ENCODE peak calls at places on chromosomes 4 and X, in six cellular contexts. J, O, U, N, H and X are unnamed samples.

GRCh38 chrX:49910344-49910743 is 12.1 kb upstream of the CLCN5 start:
- DNase-seq in J (no peak), O (no peak), U (no peak), N (no peak), H (no peak), X (no peak)

GRCh38 chr4:78560296-78560963 is 8.9 kb downstream of the ANXA3 start:
- DNase-seq in J (peak; percentile 71), O (no peak), U (peak; percentile 93), N (no peak), H (no peak), X (no peak)

GRCh38 chrX:81377329-81377728 is 175.4 kb downstream of the SH3BGRL start:
- DNase-seq in J (peak; percentile 26), O (no peak), U (peak; percentile 45), N (no peak), H (no peak), X (peak; percentile 26)

GRCh38 chr4:170248029-170248428 is 158.3 kb upstream of the AADAT start:
- DNase-seq in J (no peak), O (no peak), U (no peak), N (no peak), H (no peak), X (no peak)

GRCh38 chr4:158823461-158823873 is 54.6 kb downstream of the FNIP2 start:
- DNase-seq in J (no peak), O (no peak), U (peak; percentile 36), N (no peak), H (no peak), X (no peak)

GRCh38 chr4:128725405-128725804 is 84.1 kb upstream of the JADE1 start:
- DNase-seq in J (no peak), O (no peak), U (no peak), N (no peak), H (no peak), X (no peak)

GRCh38 chr4:118981839-118982381 is 93.3 kb downstream of the SYNPO2 start:
- DNase-seq in J (peak; percentile 64), O (no peak), U (peak; percentile 92), N (peak; percentile 77), H (peak; percentile 16), X (peak; percentile 82)

GRCh38 chrX:120690344-120690743 is 60.5 kb upstream of the C1GALT1C1 start:
- DNase-seq in J (no peak), O (no peak), U (no peak), N (no peak), H (no peak), X (no peak)

GRCh38 chr4:3744232-3744631 is 22.0 kb upstream of the ADRA2C start:
- DNase-seq in J (no peak), O (no peak), U (no peak), N (no peak), H (no peak), X (no peak)

GRCh38 chr4:185624248-185624568 is 88.9 kb upstream of the PDLIM3 start:
- DNase-seq in J (no peak), O (peak; percentile 47), U (no peak), N (no peak), H (no peak), X (no peak)

GRCh38 chrX:23883737-23884354 is 23.9 kb downstream of the APOO start:
- DNase-seq in J (peak; percentile 76), O (no peak), U (peak; percentile 63), N (no peak), H (no peak), X (peak; percentile 6)

GRCh38 chrX:77704881-77705280 is 81.1 kb downstream of the ATRX start:
- DNase-seq in J (no peak), O (no peak), U (no peak), N (no peak), H (no peak), X (no peak)

GRCh38 chrX:24285082-24285481 is 28.8 kb downstream of the SUPT20HL2 start:
- DNase-seq in J (peak; percentile 20), O (no peak), U (peak; percentile 19), N (no peak), H (no peak), X (no peak)

GRCh38 chr4:84892950-84893349 is 73.5 kb downstream of the WDFY3 start:
- DNase-seq in J (no peak), O (no peak), U (no peak), N (no peak), H (no peak), X (peak; percentile 29)

GRCh38 chr4:145531193-145531592 is 49.5 kb downstream of the SMAD1 start:
- DNase-seq in J (no peak), O (peak; percentile 28), U (no peak), N (no peak), H (no peak), X (no peak)

GRCh38 chr4:6269400-6269650 is 325 bp upstream of the WFS1 start:
- DNase-seq in J (no peak), O (no peak), U (no peak), N (no peak), H (no peak), X (no peak)

GRCh38 chr4:5029447-5029846 is 10.2 kb upstream of the CYTL1 start:
- DNase-seq in J (no peak), O (no peak), U (no peak), N (no peak), H (no peak), X (no peak)

GRCh38 chrX:10631416-10632145 is 11.2 kb upstream of the MID1 start:
- DNase-seq in J (no peak), O (no peak), U (no peak), N (no peak), H (no peak), X (no peak)

GRCh38 chrX:10634681-10635161 is 14.3 kb upstream of the MID1 start:
- DNase-seq in J (peak; percentile 85), O (no peak), U (peak; percentile 59), N (no peak), H (no peak), X (no peak)

GRCh38 chrX:10636851-10637250 is 16.5 kb upstream of the MID1 start:
- DNase-seq in J (no peak), O (no peak), U (no peak), N (no peak), H (no peak), X (no peak)

GRCh38 chrX:10636337-10636736 is 16.0 kb upstream of the MID1 start:
- DNase-seq in J (peak; percentile 81), O (no peak), U (peak; percentile 78), N (peak; percentile 56), H (no peak), X (peak; percentile 72)

GRCh38 chrX:10633722-10634121 is 13.3 kb upstream of the MID1 start:
- DNase-seq in J (peak; percentile 90), O (peak; percentile 12), U (peak; percentile 78), N (no peak), H (no peak), X (peak; percentile 24)
- H3K27ac ChIP-seq in J (peak overlapping the region; percentile 87), O (no peak overlapping the region), U (no peak overlapping the region), N (no peak overlapping the region), H (no peak overlapping the region), X (no peak overlapping the region)

GRCh38 chr4:80206111-80206510 is 8.8 kb downstream of the PRDM8 start:
- DNase-seq in J (no peak), O (no peak), U (no peak), N (no peak), H (no peak), X (no peak)
- TF ChIP-seq CTCF in J (no peak), O (no peak), U (no peak), N (no peak), H (no peak), X (no peak)

GRCh38 chr4:7890635-7891393 is 48.8 kb downstream of the AFAP1 start:
- DNase-seq in J (peak; percentile 57), O (no peak), U (peak; percentile 71), N (no peak), H (no peak), X (peak; percentile 35)
- H3K27ac ChIP-seq in J (peak overlapping the region; percentile 60), O (no peak overlapping the region), U (peak overlapping the region; percentile 27), N (no peak overlapping the region), H (no peak overlapping the region), X (peak overlapping the region; percentile 64)

GRCh38 chrX:68807818-68808217 is 21.0 kb upstream of the EFNB1 start:
- DNase-seq in J (peak; percentile 48), O (no peak), U (peak; percentile 33), N (peak; percentile 43), H (no peak), X (peak; percentile 56)
- TF ChIP-seq CTCF in J (peak; percentile 39), O (peak; percentile 63), U (peak; percentile 25), N (peak; percentile 43), H (no peak), X (peak; percentile 65)

GRCh38 chrX:21373637-21374162 is 518 bp upstream of the CNKSR2 start:
- DNase-seq in J (peak; percentile 23), O (peak; percentile 40), U (no peak), N (peak; percentile 13), H (no peak), X (peak; percentile 27)

GRCh38 chrX:21374163-21374993 is at the start of gene CNKSR2:
- DNase-seq in J (peak; percentile 78), O (peak; percentile 19), U (peak; percentile 10), N (peak; percentile 54), H (peak; percentile 60), X (peak; percentile 74)

GRCh38 chrX:21376636-21377035 is 2.4 kb downstream of the CNKSR2 start:
- DNase-seq in J (no peak), O (no peak), U (no peak), N (no peak), H (no peak), X (no peak)

GRCh38 chrX:21375795-21376069 is 1.5 kb downstream of the CNKSR2 start:
- DNase-seq in J (peak; percentile 39), O (no peak), U (no peak), N (no peak), H (no peak), X (peak; percentile 46)

GRCh38 chrX:21374994-21375794 is 976 bp downstream of the CNKSR2 start:
- DNase-seq in J (no peak), O (no peak), U (no peak), N (peak; percentile 7), H (no peak), X (peak; percentile 23)
- H3K27ac ChIP-seq in J (peak overlapping the region; percentile 82), O (no peak overlapping the region), U (no peak overlapping the region), N (no peak overlapping the region), H (peak overlapping the region; percentile 60), X (no peak overlapping the region)

DNA sequence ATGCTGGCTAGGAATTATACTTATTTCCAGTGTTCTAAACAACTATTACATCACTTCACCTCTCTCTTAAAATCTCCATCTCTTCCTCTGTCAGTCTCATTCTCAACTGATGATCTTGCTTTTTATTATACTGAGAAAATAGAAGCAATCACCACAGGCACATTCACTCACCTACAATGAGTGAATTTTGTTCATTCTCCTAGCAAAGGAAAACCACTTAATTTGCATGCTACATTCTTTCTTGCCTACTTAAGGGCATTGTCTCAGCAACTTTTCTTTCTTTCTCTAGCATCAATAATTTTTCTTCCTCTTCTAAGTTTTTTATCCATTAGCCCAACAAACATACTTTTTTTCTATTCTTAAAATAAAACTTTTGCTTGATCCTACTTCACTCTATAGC is 21.1 kb upstream of the USP38 start:
- DNase-seq in J (no peak), O (no peak), U (no peak), N (no peak), H (no peak), X (no peak)
- TF ChIP-seq CTCF in J (no peak), O (no peak), U (no peak), N (no peak), H (no peak), X (no peak)

GRCh38 chr4:136319789-136320470 is 1212.4 kb downstream of the PCDH18 start:
- DNase-seq in J (peak; percentile 74), O (no peak), U (no peak), N (no peak), H (no peak), X (no peak)
- H3K27ac ChIP-seq in J (peak overlapping the region; percentile 54), O (no peak overlapping the region), U (no peak overlapping the region), N (no peak overlapping the region), H (no peak overlapping the region), X (no peak overlapping the region)